ENCODE peak calls at places on chromosome 3, in nine cellular contexts. Y, O, F, A, E, V, N, R and W are unnamed samples.

GRCh38 chr3:52439426-52440248 is 5.3 kb downstream of the SEMA3G start:
- DNase-seq in O (no peak), Y (no peak), R (no peak), F (no peak), A (no peak), N (no peak), V (no peak), E (no peak), W (no peak)

GRCh38 chr3:170346481-170347125 is 10.9 kb upstream of the SKIL start:
- DNase-seq in E (no peak), A (peak), Y (peak), V (no peak), O (no peak), N (peak), F (no peak), R (no peak), W (no peak)

GRCh38 chr3:127020543-127020942 is 37.6 kb downstream of the PLXNA1 start:
- DNase-seq in R (no peak), F (no peak), V (no peak), A (no peak), N (no peak), Y (no peak), E (no peak), O (no peak), W (no peak)

GRCh38 chr3:9622438-9622837 is 26.9 kb upstream of the MTMR14 start:
- DNase-seq in Y (no peak), O (no peak), E (no peak), N (no peak), R (no peak), F (no peak), A (no peak), V (no peak), W (peak)

GRCh38 chr3:146065573-146066006 is 95.4 kb downstream of the PLOD2 start:
- DNase-seq in N (no peak), O (peak), F (peak), Y (peak), E (no peak), R (peak), V (peak), A (peak), W (peak)

GRCh38 chr3:126528800-126529541 is 5.0 kb downstream of the CHST13 start:
- DNase-seq in R (no peak), N (no peak), V (peak), A (peak), F (no peak), O (no peak), E (no peak), Y (no peak), W (no peak)

GRCh38 chr3:9947025-9947995 is 4.9 kb downstream of the PRRT3 start:
- DNase-seq in O (peak), Y (peak), F (peak), E (no peak), A (peak), V (peak), N (peak), R (peak), W (peak)

GRCh38 chr3:39804951-39805350 is 4.5 kb upstream of the MYRIP start:
- DNase-seq in O (no peak), F (no peak), R (no peak), N (no peak), E (no peak), A (no peak), V (no peak), Y (no peak), W (no peak)

GRCh38 chr3:6142707-6143106 is 718.2 kb upstream of the GRM7 start:
- DNase-seq in F (no peak), E (no peak), R (no peak), Y (no peak), V (no peak), O (no peak), N (no peak), A (no peak), W (no peak)

GRCh38 chr3:151431940-151432339 is 28.9 kb downstream of the IGSF10 start:
- DNase-seq in V (peak), A (no peak), E (no peak), Y (peak), N (no peak), O (no peak), R (no peak), F (peak), W (no peak)

GRCh38 chr3:66418432-66419052 is 82.3 kb downstream of the LRIG1 start:
- DNase-seq in A (no peak), Y (peak), F (no peak), O (peak), N (no peak), R (no peak), E (no peak), V (no peak), W (no peak)

GRCh38 chr3:109356442-109357155 is 19.3 kb upstream of the DPPA4 start:
- DNase-seq in O (no peak), F (no peak), Y (no peak), V (no peak), E (no peak), A (no peak), R (no peak), N (no peak), W (no peak)

GRCh38 chr3:46725663-46726314 is 8.1 kb upstream of the PRSS50 start:
- DNase-seq in V (no peak), E (no peak), F (peak), O (peak), R (no peak), A (no peak), Y (no peak), N (no peak), W (no peak)

GRCh38 chr3:123046262-123046873 is 18.8 kb upstream of the SEMA5B start:
- DNase-seq in Y (no peak), R (no peak), N (no peak), O (no peak), V (no peak), F (peak), A (no peak), E (no peak), W (no peak)